ENCODE peak calls at places on chromosomes 16 and 17, in eight cellular contexts. One of them, this sample, is unnamed. For H3K4me1, the result is how much of the 10 kb centered on the place peaks cover.

GRCh38 chr17:17783121-17783824 is 53.5 kb downstream of the SREBF1 start:
- DNase-seq in endothelial cell of umbilical vein: peak
- DNase-seq in transverse colon: peak
- DNase-seq in spleen: peak
- DNase-seq in stomach: peak
- DNase-seq in K562: peak
- DNase-seq in GM12878: peak
- DNase-seq in breast epithelium: peak
- DNase-seq in this sample: peak

GRCh38 chr17:41338961-41339485 is 11.6 kb downstream of the KRT33A start:
- DNase-seq in spleen: no peak
- DNase-seq in transverse colon: no peak
- DNase-seq in K562: no peak
- DNase-seq in endothelial cell of umbilical vein: no peak
- DNase-seq in breast epithelium: no peak
- DNase-seq in GM12878: peak
- DNase-seq in stomach: no peak
- DNase-seq in this sample: no peak

GRCh38 chr16:81008151-81008789 is 1.3 kb downstream of the CENPN start:
- DNase-seq in endothelial cell of umbilical vein: peak
- DNase-seq in spleen: peak
- DNase-seq in stomach: no peak
- DNase-seq in GM12878: no peak
- DNase-seq in K562: no peak
- DNase-seq in breast epithelium: no peak
- DNase-seq in transverse colon: no peak
- DNase-seq in this sample: peak

GRCh38 chr16:74699666-74700065 is 996 bp downstream of the MLKL start:
- DNase-seq in transverse colon: peak
- DNase-seq in endothelial cell of umbilical vein: no peak
- DNase-seq in stomach: no peak
- DNase-seq in K562: no peak
- DNase-seq in GM12878: no peak
- DNase-seq in spleen: no peak
- DNase-seq in breast epithelium: no peak
- DNase-seq in this sample: no peak

GRCh38 chr17:1298616-1299015 is 19.2 kb downstream of the TRARG1 start:
- DNase-seq in endothelial cell of umbilical vein: no peak
- DNase-seq in stomach: no peak
- DNase-seq in breast epithelium: no peak
- DNase-seq in GM12878: no peak
- DNase-seq in K562: peak
- DNase-seq in spleen: no peak
- DNase-seq in transverse colon: no peak
- DNase-seq in this sample: no peak

GRCh38 chr16:57892041-57892440 is 78.9 kb downstream of the CNGB1 start:
- DNase-seq in GM12878: no peak
- DNase-seq in transverse colon: no peak
- DNase-seq in K562: no peak
- DNase-seq in breast epithelium: no peak
- DNase-seq in spleen: no peak
- DNase-seq in stomach: no peak
- DNase-seq in endothelial cell of umbilical vein: no peak
- DNase-seq in this sample: no peak

GRCh38 chr17:78806451-78806850 is 24.4 kb upstream of the CYTH1 start:
- DNase-seq in spleen: peak
- DNase-seq in GM12878: no peak
- DNase-seq in transverse colon: no peak
- DNase-seq in endothelial cell of umbilical vein: no peak
- DNase-seq in stomach: no peak
- DNase-seq in breast epithelium: no peak
- DNase-seq in K562: peak
- DNase-seq in this sample: no peak

GRCh38 chr17:28065706-28066105 is 23.2 kb downstream of the NLK start:
- DNase-seq in K562: no peak
- DNase-seq in breast epithelium: no peak
- DNase-seq in spleen: no peak
- DNase-seq in GM12878: no peak
- DNase-seq in endothelial cell of umbilical vein: peak
- DNase-seq in stomach: no peak
- DNase-seq in transverse colon: no peak
- DNase-seq in this sample: no peak

GRCh38 chr16:79283578-79283977 is 317.0 kb downstream of the MAF start:
- DNase-seq in GM12878: no peak
- DNase-seq in stomach: no peak
- DNase-seq in endothelial cell of umbilical vein: no peak
- DNase-seq in spleen: no peak
- DNase-seq in breast epithelium: no peak
- DNase-seq in transverse colon: peak
- DNase-seq in K562: no peak
- DNase-seq in this sample: no peak

GRCh38 chr16:82995927-82996441 is 369.2 kb downstream of the CDH13 start:
- DNase-seq in stomach: no peak
- DNase-seq in GM12878: no peak
- DNase-seq in breast epithelium: no peak
- DNase-seq in K562: no peak
- DNase-seq in transverse colon: peak
- DNase-seq in endothelial cell of umbilical vein: peak
- DNase-seq in spleen: no peak
- DNase-seq in this sample: no peak

DNA sequence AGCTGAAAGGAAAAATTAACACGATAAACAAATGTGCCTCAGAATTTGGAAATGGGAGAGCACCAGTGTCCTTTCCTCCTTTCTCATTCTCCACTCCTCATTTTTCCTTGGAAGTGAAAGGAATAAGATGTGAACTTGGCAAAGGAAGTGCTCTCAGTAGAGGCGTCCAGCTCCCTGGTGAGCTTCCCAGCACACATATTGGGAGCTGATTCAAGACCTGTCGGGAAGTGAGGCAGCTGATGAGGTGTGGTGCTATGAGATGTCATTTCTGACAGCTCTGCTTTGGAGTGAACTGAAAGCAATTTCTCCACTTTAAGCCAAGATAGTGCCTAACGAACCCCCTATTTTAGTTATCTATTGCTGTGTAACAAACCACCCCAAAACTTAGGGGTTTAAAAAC is 238.5 kb upstream of the IRX3 start:
- DNase-seq in transverse colon: no peak
- DNase-seq in GM12878: no peak
- DNase-seq in K562: no peak
- DNase-seq in breast epithelium: no peak
- DNase-seq in stomach: no peak
- DNase-seq in endothelial cell of umbilical vein: no peak
- DNase-seq in spleen: no peak
- DNase-seq in this sample: no peak
- TF ChIP-seq POLR2AphosphoS5 in transverse colon: no peak
- TF ChIP-seq POLR2AphosphoS5 in GM12878: no peak
- TF ChIP-seq POLR2AphosphoS5 in K562: no peak
- TF ChIP-seq POLR2AphosphoS5 in breast epithelium: no peak
- TF ChIP-seq POLR2AphosphoS5 in stomach: no peak
- TF ChIP-seq POLR2AphosphoS5 in endothelial cell of umbilical vein: no peak
- TF ChIP-seq POLR2AphosphoS5 in spleen: no peak
- TF ChIP-seq POLR2AphosphoS5 in this sample: no peak

DNA sequence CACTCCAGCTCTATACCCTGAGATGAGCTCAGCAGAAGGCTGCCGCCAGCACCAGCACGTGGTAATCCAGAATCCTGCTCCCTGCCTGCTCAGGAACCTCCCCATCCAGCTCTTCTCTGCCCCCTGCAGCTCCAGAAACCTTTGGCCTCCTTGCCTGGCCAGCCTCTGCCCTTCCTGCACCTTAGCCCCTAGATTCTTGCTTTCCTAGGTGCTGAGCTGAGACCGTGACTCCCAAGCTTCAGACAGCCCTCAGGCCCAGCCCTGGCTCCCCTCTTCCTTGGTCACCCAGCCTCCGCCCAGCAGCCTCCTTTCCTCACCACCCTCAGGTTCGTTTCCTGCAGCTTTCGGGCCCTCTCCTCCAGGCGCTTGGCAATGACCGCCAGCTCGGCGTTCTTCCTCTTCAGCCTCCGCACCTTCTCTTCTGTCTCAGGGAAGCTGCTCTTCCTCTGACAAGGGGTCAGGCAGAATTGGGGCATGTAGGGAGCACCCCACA is 2.6 kb downstream of the TSPOAP1 start:
- DNase-seq in stomach: no peak
- DNase-seq in breast epithelium: no peak
- DNase-seq in spleen: peak
- DNase-seq in GM12878: no peak
- DNase-seq in K562: no peak
- DNase-seq in transverse colon: no peak
- DNase-seq in endothelial cell of umbilical vein: no peak
- DNase-seq in this sample: no peak
- TF ChIP-seq POLR2A in stomach: no peak
- TF ChIP-seq POLR2A in breast epithelium: no peak
- TF ChIP-seq POLR2A in spleen: no peak
- TF ChIP-seq POLR2A in GM12878: no peak
- TF ChIP-seq POLR2A in K562: no peak
- TF ChIP-seq POLR2A in transverse colon: no peak
- TF ChIP-seq POLR2A in endothelial cell of umbilical vein: no peak
- TF ChIP-seq POLR2A in this sample: no peak

DNA sequence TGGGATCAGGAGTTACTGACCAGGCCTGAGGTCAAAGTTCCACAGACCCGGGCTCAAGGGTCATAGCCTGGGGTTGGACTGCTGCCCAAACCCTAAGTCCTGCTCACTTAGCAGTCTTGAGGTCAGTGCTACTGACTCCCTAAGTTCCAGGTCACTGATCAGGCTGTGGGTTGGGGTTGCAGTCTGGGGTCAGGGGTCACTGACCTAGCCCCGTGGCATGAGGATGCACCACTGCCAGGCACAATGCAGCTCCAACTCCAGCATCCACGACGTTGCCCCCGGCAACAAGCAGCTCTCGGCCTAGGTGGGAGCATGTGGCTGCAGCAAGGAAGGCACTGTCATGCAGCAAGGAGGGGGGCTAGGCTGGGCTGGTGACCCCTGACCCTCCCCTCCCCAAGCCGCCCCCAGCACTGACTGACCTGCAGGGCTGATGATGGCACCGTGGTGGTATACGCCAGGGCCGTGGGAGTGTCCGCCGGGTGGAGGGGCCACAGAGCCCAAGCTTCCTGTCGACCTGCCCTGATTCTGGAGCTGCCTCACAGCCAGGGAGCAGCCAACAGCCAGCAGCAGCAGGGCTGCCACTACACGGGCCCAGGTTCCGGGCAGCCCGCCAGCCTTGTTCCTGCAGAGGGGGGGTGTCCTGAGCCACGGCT is 1.1 kb downstream of the GGT6 start:
- DNase-seq in endothelial cell of umbilical vein: no peak
- DNase-seq in transverse colon: peak
- DNase-seq in spleen: peak
- DNase-seq in breast epithelium: no peak
- DNase-seq in stomach: peak
- DNase-seq in K562: no peak
- DNase-seq in GM12878: no peak
- DNase-seq in this sample: no peak
- H3K4me1 ChIP-seq in endothelial cell of umbilical vein: under half
- H3K4me1 ChIP-seq in transverse colon: under half
- H3K4me1 ChIP-seq in spleen: under half
- H3K4me1 ChIP-seq in breast epithelium: under half
- H3K4me1 ChIP-seq in stomach: under half
- H3K4me1 ChIP-seq in K562: under half
- H3K4me1 ChIP-seq in GM12878: under half
- H3K4me1 ChIP-seq in this sample: under half

DNA sequence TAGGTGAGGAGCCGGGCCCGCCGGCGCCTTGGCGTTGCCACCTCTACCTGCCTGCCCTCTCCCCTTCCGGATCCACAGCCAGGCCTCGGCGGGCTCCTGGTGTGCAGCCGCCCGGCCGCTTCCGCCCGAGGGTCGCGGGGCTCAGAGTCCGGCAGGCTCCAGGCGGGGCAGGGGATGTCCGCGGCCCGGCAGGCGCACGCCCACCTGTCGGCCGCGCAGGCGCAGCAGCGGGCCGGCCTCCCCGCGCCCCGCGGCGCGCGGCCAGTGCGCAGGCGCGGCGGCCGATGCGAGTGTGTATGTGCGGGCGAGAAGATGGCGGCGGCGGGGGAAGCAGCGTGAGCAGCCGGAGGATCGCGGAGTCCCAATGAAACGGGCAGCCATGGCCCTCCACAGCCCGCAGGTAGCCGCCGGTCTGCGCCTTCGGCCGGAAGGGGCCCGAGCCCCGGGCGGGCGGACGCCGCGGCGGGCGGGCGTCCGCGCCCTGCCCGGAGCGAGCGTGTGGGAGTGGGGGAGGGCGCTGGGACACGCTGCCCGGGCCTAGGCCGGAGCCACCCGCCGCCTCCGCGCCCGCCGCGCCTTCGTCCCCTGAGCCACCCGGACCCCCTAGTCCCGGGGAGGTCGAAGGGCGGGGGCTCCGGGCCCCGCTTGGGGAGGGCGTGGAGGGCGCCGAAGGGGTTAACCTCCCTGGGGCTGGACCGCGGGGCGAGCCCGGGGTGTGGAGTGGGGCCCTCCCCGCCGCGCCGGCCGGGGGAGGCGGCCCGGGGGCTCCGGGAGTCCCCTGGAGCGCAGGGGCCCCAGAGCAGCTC is at the start of gene USP10:
- DNase-seq in stomach: peak
- DNase-seq in GM12878: no peak
- DNase-seq in endothelial cell of umbilical vein: peak
- DNase-seq in spleen: peak
- DNase-seq in breast epithelium: peak
- DNase-seq in K562: peak
- DNase-seq in transverse colon: peak
- DNase-seq in this sample: peak
- TF ChIP-seq POLR2AphosphoS5 in stomach: peak
- TF ChIP-seq POLR2AphosphoS5 in GM12878: peak
- TF ChIP-seq POLR2AphosphoS5 in endothelial cell of umbilical vein: peak
- TF ChIP-seq POLR2AphosphoS5 in spleen: peak
- TF ChIP-seq POLR2AphosphoS5 in breast epithelium: no peak
- TF ChIP-seq POLR2AphosphoS5 in K562: peak
- TF ChIP-seq POLR2AphosphoS5 in transverse colon: peak
- TF ChIP-seq POLR2AphosphoS5 in this sample: peak

GRCh38 chr17:11925271-11926021 is 71.8 kb downstream of the ZNF18 start:
- DNase-seq in GM12878: no peak
- DNase-seq in K562: no peak
- DNase-seq in spleen: no peak
- DNase-seq in breast epithelium: no peak
- DNase-seq in stomach: no peak
- DNase-seq in endothelial cell of umbilical vein: no peak
- DNase-seq in transverse colon: no peak
- DNase-seq in this sample: no peak

GRCh38 chr17:11921296-11921695 is 76.0 kb downstream of the ZNF18 start:
- DNase-seq in endothelial cell of umbilical vein: no peak
- DNase-seq in GM12878: no peak
- DNase-seq in K562: no peak
- DNase-seq in transverse colon: no peak
- DNase-seq in spleen: no peak
- DNase-seq in breast epithelium: no peak
- DNase-seq in stomach: no peak
- DNase-seq in this sample: no peak

GRCh38 chr17:11917415-11917814 is 79.9 kb downstream of the ZNF18 start:
- DNase-seq in K562: no peak
- DNase-seq in transverse colon: no peak
- DNase-seq in endothelial cell of umbilical vein: no peak
- DNase-seq in GM12878: no peak
- DNase-seq in spleen: no peak
- DNase-seq in breast epithelium: no peak
- DNase-seq in stomach: no peak
- DNase-seq in this sample: no peak

GRCh38 chr17:11928436-11928835 is 68.8 kb downstream of the ZNF18 start:
- DNase-seq in transverse colon: no peak
- DNase-seq in endothelial cell of umbilical vein: no peak
- DNase-seq in breast epithelium: no peak
- DNase-seq in spleen: no peak
- DNase-seq in K562: peak
- DNase-seq in GM12878: no peak
- DNase-seq in stomach: no peak
- DNase-seq in this sample: no peak

GRCh38 chr17:11922634-11923033 is 74.6 kb downstream of the ZNF18 start:
- DNase-seq in endothelial cell of umbilical vein: no peak
- DNase-seq in K562: peak
- DNase-seq in GM12878: no peak
- DNase-seq in breast epithelium: no peak
- DNase-seq in stomach: no peak
- DNase-seq in transverse colon: no peak
- DNase-seq in spleen: no peak
- DNase-seq in this sample: no peak
- TF ChIP-seq POLR2A in endothelial cell of umbilical vein: no peak
- TF ChIP-seq POLR2A in K562: no peak
- TF ChIP-seq POLR2A in GM12878: no peak
- TF ChIP-seq POLR2A in breast epithelium: no peak
- TF ChIP-seq POLR2A in stomach: no peak
- TF ChIP-seq POLR2A in transverse colon: no peak
- TF ChIP-seq POLR2A in spleen: no peak
- TF ChIP-seq POLR2A in this sample: no peak

This sample was measured in upper lobe of left lung.